ENCODE peak calls at places on chromosome 10, in eight cellular contexts. Q is K562; L is psoas muscle; W is GM06990; I is naive thymus-derived CD4-positive, alpha-beta T cell; T is iPS DF 6.9; O is left ventricle myocardium inferior; U is pancreas. B is an unnamed sample.

GRCh38 chr10:75597691-75598455 is 166.4 kb downstream of the LRMDA start:
- DNase-seq in T (no peak), L (no peak), I (no peak), U (no peak), W (no peak), O (no peak), Q (no peak), B (no peak)

GRCh38 chr10:86889997-86890396 is 67.4 kb downstream of the MMRN2 start:
- DNase-seq in T (no peak), Q (no peak), U (no peak), L (no peak), W (no peak), I (no peak), O (no peak), B (no peak)

GRCh38 chr10:26780793-26781601 is 79.8 kb downstream of the ABI1 start:
- DNase-seq in U (no peak), T (no peak), O (no peak), W (peak; percentile 31), Q (no peak), I (no peak), L (no peak), B (peak; percentile 69)

GRCh38 chr10:110165239-110165638 is 42.2 kb upstream of the MXI1 start:
- DNase-seq in L (no peak), T (no peak), Q (no peak), U (no peak), W (no peak), I (no peak), O (no peak), B (no peak)

GRCh38 chr10:103277713-103278299 is 868 bp downstream of the INA start:
- DNase-seq in U (peak; percentile 72), O (no peak), T (no peak), W (no peak), Q (no peak), L (no peak), I (no peak), B (no peak)

GRCh38 chr10:44704616-44705015 is 206.5 kb upstream of the TMEM72 start:
- DNase-seq in I (no peak), L (no peak), Q (no peak), O (no peak), T (no peak), W (no peak), U (no peak), B (no peak)

GRCh38 chr10:34710391-34710751 is 104.7 kb downstream of the PARD3 start:
- DNase-seq in L (no peak), W (no peak), O (no peak), U (no peak), T (no peak), Q (peak; percentile 31), I (no peak), B (no peak)

GRCh38 chr10:87654212-87654611 is 5.5 kb upstream of the PAPSS2 start:
- DNase-seq in I (no peak), T (no peak), L (no peak), Q (no peak), O (no peak), U (no peak), W (no peak), B (no peak)

GRCh38 chr10:121702351-121703320 is 104.4 kb upstream of the FGFR2 start:
- DNase-seq in W (no peak), L (no peak), Q (no peak), T (no peak), O (no peak), U (no peak), I (no peak), B (no peak)

GRCh38 chr10:93463723-93464511 is 18.2 kb downstream of the MYOF start:
- DNase-seq in W (no peak), O (no peak), Q (no peak), U (no peak), I (no peak), L (no peak), T (no peak), B (no peak)

GRCh38 chr10:26214538-26215461 is 1.8 kb upstream of the GAD2 start:
- DNase-seq in O (no peak), U (no peak), T (no peak), Q (no peak), L (no peak), I (no peak), W (no peak), B (no peak)

GRCh38 chr10:98510412-98510995 is 63.8 kb upstream of the HPS1 start:
- DNase-seq in U (no peak), W (no peak), Q (no peak), L (no peak), T (no peak), O (no peak), I (no peak), B (no peak)

GRCh38 chr10:43205681-43206390 is 61.0 kb downstream of the RASGEF1A start:
- DNase-seq in T (no peak), W (no peak), Q (no peak), I (no peak), O (no peak), L (peak; percentile 39), U (peak; percentile 65), B (no peak)

GRCh38 chr10:35356725-35357092 is 20.4 kb downstream of the CCNY start:
- DNase-seq in Q (no peak), O (no peak), T (no peak), I (no peak), W (no peak), L (no peak), U (no peak), B (no peak)

GRCh38 chr10:104650072-104650471 is 9.0 kb downstream of the SORCS3 start:
- DNase-seq in U (no peak), Q (no peak), T (no peak), O (no peak), W (no peak), I (no peak), L (no peak), B (no peak)

GRCh38 chr10:49605939-49606509 is 4.1 kb upstream of the SLC18A3 start:
- DNase-seq in Q (no peak), I (no peak), T (no peak), U (no peak), W (no peak), O (no peak), L (no peak), B (no peak)

GRCh38 chr10:99539820-99540219 is 7.1 kb downstream of the NKX2-3 start:
- DNase-seq in I (no peak), T (no peak), W (no peak), O (no peak), U (no peak), Q (no peak), L (no peak), B (no peak)
- H3K4me3 ChIP-seq in I (no peak overlapping the region), T (no peak overlapping the region), W (no peak overlapping the region), O (no peak overlapping the region), U (no peak overlapping the region), Q (no peak overlapping the region), L (no peak overlapping the region), B (no peak overlapping the region)

GRCh38 chr10:114661212-114661611 is 3.1 kb upstream of the ABLIM1 start:
- DNase-seq in T (no peak), Q (no peak), L (no peak), O (no peak), W (no peak), U (no peak), I (no peak), B (no peak)
- H3K27me3 ChIP-seq in T (no peaks in the 10 kb centered on the region), Q (no peaks in the 10 kb centered on the region), L (no peaks in the 10 kb centered on the region), O (no peaks in the 10 kb centered on the region), W (peaks cover 1% of the 10 kb centered on the region), U (no peaks in the 10 kb centered on the region), I (no peaks in the 10 kb centered on the region), B (no peaks in the 10 kb centered on the region)

GRCh38 chr10:119449210-119449584 is 93.3 kb downstream of the RGS10 start:
- DNase-seq in I (no peak), W (no peak), O (no peak), Q (no peak), U (no peak), T (no peak), L (peak; percentile 34), B (no peak)

GRCh38 chr10:119451305-119451896 is 91.1 kb downstream of the RGS10 start:
- DNase-seq in U (no peak), T (no peak), I (no peak), Q (no peak), O (no peak), L (no peak), W (no peak), B (no peak)

GRCh38 chr10:119450606-119451304 is 91.8 kb downstream of the RGS10 start:
- DNase-seq in O (no peak), U (no peak), Q (no peak), I (no peak), L (no peak), W (no peak), T (no peak), B (no peak)

GRCh38 chr10:119448579-119449209 is 93.8 kb downstream of the RGS10 start:
- DNase-seq in I (no peak), U (no peak), W (no peak), O (no peak), T (no peak), Q (no peak), L (peak; percentile 46), B (no peak)

DNA sequence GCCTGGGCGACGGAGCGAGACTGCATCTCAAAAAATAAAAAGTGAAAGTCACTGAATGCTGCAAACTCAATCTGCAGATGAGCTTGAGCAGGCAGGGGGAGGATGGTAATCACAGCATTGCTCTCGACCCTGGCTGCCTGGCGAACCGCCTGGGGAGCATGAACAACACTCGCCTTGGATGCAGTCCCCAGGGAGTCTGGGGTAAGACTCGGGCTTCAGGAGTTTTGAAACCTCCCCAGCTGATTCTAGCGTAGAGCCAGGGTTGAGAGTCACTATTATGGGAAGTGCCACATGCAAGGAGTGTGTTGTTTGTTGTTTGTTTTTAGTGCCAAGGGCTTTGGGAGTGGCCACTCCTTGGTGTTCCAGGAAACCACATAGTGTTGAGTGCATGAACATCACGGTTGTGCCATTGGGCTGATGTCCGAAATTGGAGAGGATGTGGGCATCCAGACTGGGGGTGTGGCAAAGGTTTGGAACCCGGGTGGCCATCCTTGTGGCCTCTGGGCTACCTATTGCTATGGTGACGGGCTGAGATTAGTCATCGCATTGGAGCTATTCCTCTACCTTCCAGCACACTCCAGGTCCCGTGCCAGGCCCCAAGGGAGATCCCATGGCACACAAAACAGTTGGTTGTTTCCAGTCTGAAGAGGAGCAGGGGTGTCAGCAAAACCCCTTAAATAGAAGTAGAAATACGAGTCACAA is 92.6 kb downstream of the RGS10 start:
- DNase-seq in L (peak; percentile 90), W (no peak), I (no peak), T (no peak), U (no peak), Q (no peak), O (no peak), B (no peak)
- H3K36me3 ChIP-seq in L (no peaks in the 10 kb centered on the region), W (peaks cover 27% of the 10 kb centered on the region), I (no peaks in the 10 kb centered on the region), T (no peaks in the 10 kb centered on the region), U (no peaks in the 10 kb centered on the region), Q (no peaks in the 10 kb centered on the region), O (peaks cover 86% of the 10 kb centered on the region), B (no peaks in the 10 kb centered on the region)

DNA sequence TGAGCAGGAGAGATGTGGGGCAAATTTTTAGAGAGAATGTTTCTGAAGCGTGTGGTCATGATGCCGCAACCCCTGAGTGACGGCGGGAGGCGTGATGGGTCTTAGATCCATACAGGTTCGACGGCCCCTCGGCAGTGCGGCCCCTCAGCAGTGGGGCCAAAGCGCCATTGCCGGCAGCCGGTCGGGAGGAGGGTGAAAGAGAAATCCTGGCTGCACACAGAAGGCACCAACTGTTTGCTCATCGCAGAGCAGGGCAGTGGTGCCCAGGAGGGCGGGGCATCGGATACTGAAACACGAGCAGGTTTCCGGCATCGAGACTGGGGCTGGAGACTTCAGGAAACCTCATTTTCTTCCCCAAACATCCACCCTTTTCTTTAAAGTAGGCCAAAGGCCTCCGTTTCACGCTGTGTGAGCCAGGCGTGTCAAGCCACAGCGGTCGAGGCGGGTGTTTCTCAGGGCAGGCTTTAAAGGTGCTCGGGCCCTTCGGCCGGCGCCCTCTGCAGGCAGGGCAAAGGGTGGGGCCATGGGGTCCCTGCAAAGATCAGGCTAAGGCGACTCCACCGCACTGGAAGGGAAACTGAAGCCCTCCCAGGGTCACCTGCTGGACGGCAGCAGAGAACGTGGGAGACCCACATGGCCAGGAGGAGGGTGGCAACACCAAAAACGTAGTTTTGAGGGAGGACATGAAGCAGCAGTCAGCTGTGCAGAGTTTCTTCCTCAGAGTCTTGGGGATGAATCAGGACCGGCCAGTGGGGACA is 42.0 kb upstream of the PPP2R2D start:
- DNase-seq in W (no peak), O (no peak), U (no peak), Q (no peak), L (no peak), I (no peak), T (no peak), B (no peak)
- H3K4me3 ChIP-seq in W (no peak overlapping the region), O (no peak overlapping the region), U (no peak overlapping the region), Q (no peak overlapping the region), L (no peak overlapping the region), I (no peak overlapping the region), T (no peak overlapping the region), B (no peak overlapping the region)